ENCODE peak calls at places on chromosomes 12 and 14, in nine cellular contexts. One of them, this sample, is unnamed.

GRCh38 chr12:71092290-71092689 is 65.5 kb downstream of the TSPAN8 start:
- DNase-seq in CD8-positive, alpha-beta T cell: no peak
- DNase-seq in cardiac muscle cell: no peak
- DNase-seq in choroid plexus epithelial cell: peak
- DNase-seq in left ventricle myocardium inferior: no peak
- DNase-seq in fibroblast of lung: peak
- DNase-seq in mammary epithelial cell: peak
- DNase-seq in transverse colon: no peak
- DNase-seq in lower lobe of right lung: no peak
- DNase-seq in this sample: no peak

GRCh38 chr14:20632448-20632830 is 9.1 kb downstream of the OR6S1 start:
- DNase-seq in CD8-positive, alpha-beta T cell: no peak
- DNase-seq in choroid plexus epithelial cell: no peak
- DNase-seq in left ventricle myocardium inferior: no peak
- DNase-seq in transverse colon: no peak
- DNase-seq in lower lobe of right lung: no peak
- DNase-seq in cardiac muscle cell: no peak
- DNase-seq in mammary epithelial cell: peak
- DNase-seq in fibroblast of lung: no peak
- DNase-seq in this sample: no peak

GRCh38 chr12:30862486-30862885 is 64.1 kb upstream of the TSPAN11 start:
- DNase-seq in choroid plexus epithelial cell: peak
- DNase-seq in lower lobe of right lung: no peak
- DNase-seq in left ventricle myocardium inferior: peak
- DNase-seq in cardiac muscle cell: peak
- DNase-seq in fibroblast of lung: peak
- DNase-seq in CD8-positive, alpha-beta T cell: no peak
- DNase-seq in mammary epithelial cell: no peak
- DNase-seq in transverse colon: no peak
- DNase-seq in this sample: peak

GRCh38 chr12:59649203-59649602 is 53.4 kb downstream of the SLC16A7 start:
- DNase-seq in cardiac muscle cell: peak
- DNase-seq in choroid plexus epithelial cell: no peak
- DNase-seq in lower lobe of right lung: no peak
- DNase-seq in transverse colon: no peak
- DNase-seq in CD8-positive, alpha-beta T cell: no peak
- DNase-seq in left ventricle myocardium inferior: no peak
- DNase-seq in mammary epithelial cell: no peak
- DNase-seq in fibroblast of lung: peak
- DNase-seq in this sample: peak

GRCh38 chr14:94952097-94952496 is 182.2 kb upstream of the GSC start:
- DNase-seq in left ventricle myocardium inferior: no peak
- DNase-seq in cardiac muscle cell: no peak
- DNase-seq in fibroblast of lung: no peak
- DNase-seq in transverse colon: no peak
- DNase-seq in CD8-positive, alpha-beta T cell: no peak
- DNase-seq in lower lobe of right lung: no peak
- DNase-seq in mammary epithelial cell: no peak
- DNase-seq in choroid plexus epithelial cell: no peak
- DNase-seq in this sample: no peak

GRCh38 chr12:131088701-131089525 is 135.2 kb downstream of the ADGRD1 start:
- DNase-seq in cardiac muscle cell: no peak
- DNase-seq in mammary epithelial cell: no peak
- DNase-seq in lower lobe of right lung: peak
- DNase-seq in transverse colon: no peak
- DNase-seq in fibroblast of lung: no peak
- DNase-seq in choroid plexus epithelial cell: no peak
- DNase-seq in left ventricle myocardium inferior: no peak
- DNase-seq in CD8-positive, alpha-beta T cell: no peak
- DNase-seq in this sample: no peak

GRCh38 chr12:109466305-109466704 is 10.8 kb downstream of the KCTD10 start:
- DNase-seq in CD8-positive, alpha-beta T cell: no peak
- DNase-seq in cardiac muscle cell: no peak
- DNase-seq in choroid plexus epithelial cell: no peak
- DNase-seq in transverse colon: no peak
- DNase-seq in fibroblast of lung: no peak
- DNase-seq in left ventricle myocardium inferior: no peak
- DNase-seq in mammary epithelial cell: no peak
- DNase-seq in lower lobe of right lung: no peak
- DNase-seq in this sample: no peak

GRCh38 chr12:111578276-111578970 is 20.7 kb downstream of the ATXN2 start:
- DNase-seq in left ventricle myocardium inferior: no peak
- DNase-seq in lower lobe of right lung: no peak
- DNase-seq in transverse colon: no peak
- DNase-seq in fibroblast of lung: peak
- DNase-seq in choroid plexus epithelial cell: peak
- DNase-seq in mammary epithelial cell: peak
- DNase-seq in CD8-positive, alpha-beta T cell: no peak
- DNase-seq in cardiac muscle cell: peak
- DNase-seq in this sample: peak

GRCh38 chr12:92234533-92234932 is 88.9 kb upstream of the BTG1 start:
- DNase-seq in fibroblast of lung: no peak
- DNase-seq in lower lobe of right lung: no peak
- DNase-seq in mammary epithelial cell: no peak
- DNase-seq in transverse colon: no peak
- DNase-seq in CD8-positive, alpha-beta T cell: no peak
- DNase-seq in choroid plexus epithelial cell: no peak
- DNase-seq in cardiac muscle cell: no peak
- DNase-seq in left ventricle myocardium inferior: no peak
- DNase-seq in this sample: no peak

GRCh38 chr14:105458571-105458970 is 16.1 kb upstream of the CRIP2 start:
- DNase-seq in choroid plexus epithelial cell: no peak
- DNase-seq in cardiac muscle cell: no peak
- DNase-seq in fibroblast of lung: no peak
- DNase-seq in CD8-positive, alpha-beta T cell: no peak
- DNase-seq in transverse colon: no peak
- DNase-seq in lower lobe of right lung: no peak
- DNase-seq in mammary epithelial cell: no peak
- DNase-seq in left ventricle myocardium inferior: no peak
- DNase-seq in this sample: no peak

GRCh38 chr14:91303091-91303923 is 58.8 kb upstream of the GPR68 start:
- DNase-seq in CD8-positive, alpha-beta T cell: no peak
- DNase-seq in mammary epithelial cell: no peak
- DNase-seq in lower lobe of right lung: peak
- DNase-seq in cardiac muscle cell: peak
- DNase-seq in fibroblast of lung: no peak
- DNase-seq in left ventricle myocardium inferior: peak
- DNase-seq in choroid plexus epithelial cell: peak
- DNase-seq in transverse colon: no peak
- DNase-seq in this sample: peak

GRCh38 chr14:104694475-104694950 is 5.1 kb downstream of the INF2 start:
- DNase-seq in lower lobe of right lung: no peak
- DNase-seq in CD8-positive, alpha-beta T cell: no peak
- DNase-seq in transverse colon: no peak
- DNase-seq in mammary epithelial cell: no peak
- DNase-seq in left ventricle myocardium inferior: no peak
- DNase-seq in choroid plexus epithelial cell: no peak
- DNase-seq in fibroblast of lung: no peak
- DNase-seq in cardiac muscle cell: no peak
- DNase-seq in this sample: no peak

GRCh38 chr14:104974146-104974541 is 4.0 kb downstream of the AHNAK2 start:
- DNase-seq in transverse colon: no peak
- DNase-seq in left ventricle myocardium inferior: peak
- DNase-seq in CD8-positive, alpha-beta T cell: no peak
- DNase-seq in fibroblast of lung: no peak
- DNase-seq in mammary epithelial cell: peak
- DNase-seq in cardiac muscle cell: no peak
- DNase-seq in lower lobe of right lung: peak
- DNase-seq in choroid plexus epithelial cell: no peak
- DNase-seq in this sample: no peak

GRCh38 chr12:88753707-88754106 is 173.4 kb upstream of the KITLG start:
- DNase-seq in cardiac muscle cell: no peak
- DNase-seq in lower lobe of right lung: no peak
- DNase-seq in CD8-positive, alpha-beta T cell: no peak
- DNase-seq in transverse colon: no peak
- DNase-seq in mammary epithelial cell: no peak
- DNase-seq in fibroblast of lung: no peak
- DNase-seq in choroid plexus epithelial cell: no peak
- DNase-seq in left ventricle myocardium inferior: no peak
- DNase-seq in this sample: no peak

GRCh38 chr12:62737201-62737600 is 197.7 kb downstream of the PPM1H start:
- DNase-seq in fibroblast of lung: no peak
- DNase-seq in left ventricle myocardium inferior: no peak
- DNase-seq in CD8-positive, alpha-beta T cell: no peak
- DNase-seq in cardiac muscle cell: no peak
- DNase-seq in mammary epithelial cell: no peak
- DNase-seq in choroid plexus epithelial cell: no peak
- DNase-seq in lower lobe of right lung: no peak
- DNase-seq in transverse colon: no peak
- DNase-seq in this sample: no peak

GRCh38 chr12:108689314-108690190 is 41.8 kb downstream of the CORO1C start:
- DNase-seq in transverse colon: peak
- DNase-seq in left ventricle myocardium inferior: no peak
- DNase-seq in mammary epithelial cell: no peak
- DNase-seq in cardiac muscle cell: peak
- DNase-seq in fibroblast of lung: peak
- DNase-seq in CD8-positive, alpha-beta T cell: no peak
- DNase-seq in choroid plexus epithelial cell: peak
- DNase-seq in lower lobe of right lung: peak
- DNase-seq in this sample: peak

GRCh38 chr12:102939670-102940222 is 17.7 kb upstream of the ASCL1 start:
- DNase-seq in fibroblast of lung: no peak
- DNase-seq in lower lobe of right lung: no peak
- DNase-seq in mammary epithelial cell: no peak
- DNase-seq in left ventricle myocardium inferior: no peak
- DNase-seq in CD8-positive, alpha-beta T cell: no peak
- DNase-seq in choroid plexus epithelial cell: no peak
- DNase-seq in transverse colon: no peak
- DNase-seq in cardiac muscle cell: no peak
- DNase-seq in this sample: no peak
- TF ChIP-seq CTCF in fibroblast of lung: no peak
- TF ChIP-seq CTCF in lower lobe of right lung: no peak
- TF ChIP-seq CTCF in mammary epithelial cell: no peak
- TF ChIP-seq CTCF in left ventricle myocardium inferior: no peak
- TF ChIP-seq CTCF in CD8-positive, alpha-beta T cell: no peak
- TF ChIP-seq CTCF in choroid plexus epithelial cell: no peak
- TF ChIP-seq CTCF in transverse colon: no peak
- TF ChIP-seq CTCF in cardiac muscle cell: no peak
- TF ChIP-seq CTCF in this sample: no peak

DNA sequence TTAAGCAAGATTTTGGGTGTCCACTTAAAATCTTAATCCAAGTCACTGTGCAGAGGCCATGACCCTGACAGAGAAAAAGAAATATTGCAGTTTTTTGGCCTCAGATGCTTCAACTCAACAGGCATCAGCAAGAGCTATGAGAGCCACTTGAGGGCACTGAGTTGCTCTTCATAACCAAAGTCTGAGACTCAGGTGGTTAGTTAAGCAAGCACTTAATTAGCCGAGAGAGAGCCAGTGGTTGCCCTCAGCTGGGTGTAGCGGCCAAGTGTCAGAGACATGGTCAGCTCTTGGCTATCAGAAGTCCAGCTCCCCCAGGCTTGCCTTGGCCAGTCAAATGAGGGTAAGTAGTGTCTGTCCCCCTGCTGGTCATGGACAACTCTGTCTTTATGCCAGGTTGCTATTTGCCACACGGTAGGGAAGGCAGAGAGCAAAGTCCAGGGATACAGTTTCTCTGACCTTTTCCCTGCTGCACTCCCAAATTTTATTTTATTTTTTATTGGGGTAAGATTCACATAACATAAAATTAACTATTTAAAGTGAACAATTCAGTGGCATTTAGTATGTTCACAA is 9.0 kb upstream of the KRT71 start:
- DNase-seq in mammary epithelial cell: no peak
- DNase-seq in fibroblast of lung: no peak
- DNase-seq in cardiac muscle cell: no peak
- DNase-seq in transverse colon: no peak
- DNase-seq in choroid plexus epithelial cell: peak
- DNase-seq in left ventricle myocardium inferior: no peak
- DNase-seq in CD8-positive, alpha-beta T cell: no peak
- DNase-seq in lower lobe of right lung: no peak
- DNase-seq in this sample: peak
- H3K4me3 ChIP-seq in mammary epithelial cell: no peak
- H3K4me3 ChIP-seq in fibroblast of lung: no peak
- H3K4me3 ChIP-seq in cardiac muscle cell: no peak
- H3K4me3 ChIP-seq in transverse colon: no peak
- H3K4me3 ChIP-seq in choroid plexus epithelial cell: no peak
- H3K4me3 ChIP-seq in left ventricle myocardium inferior: no peak
- H3K4me3 ChIP-seq in CD8-positive, alpha-beta T cell: no peak
- H3K4me3 ChIP-seq in lower lobe of right lung: no peak
- H3K4me3 ChIP-seq in this sample: no peak

DNA sequence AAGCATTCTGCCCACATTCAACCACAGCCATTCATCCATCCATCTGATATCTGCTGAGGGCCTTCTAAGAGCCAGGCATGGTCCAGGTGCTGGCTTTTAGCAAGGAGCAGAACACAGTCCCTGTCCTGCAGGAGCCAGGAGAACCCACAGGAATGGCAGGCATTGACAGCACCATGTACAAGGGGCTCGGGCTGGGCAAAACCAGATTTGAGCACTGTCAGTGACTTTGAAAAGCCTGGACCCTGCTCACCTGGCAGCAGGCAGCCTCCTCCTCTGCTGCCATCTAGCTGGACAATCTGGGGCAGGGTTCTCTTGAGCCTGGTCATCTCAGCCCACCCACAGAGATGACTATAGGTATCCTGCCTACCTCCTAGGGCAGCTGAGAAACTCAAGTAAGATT is 136.9 kb downstream of the ZFP36L1 start:
- DNase-seq in lower lobe of right lung: no peak
- DNase-seq in left ventricle myocardium inferior: no peak
- DNase-seq in transverse colon: no peak
- DNase-seq in CD8-positive, alpha-beta T cell: no peak
- DNase-seq in fibroblast of lung: no peak
- DNase-seq in cardiac muscle cell: no peak
- DNase-seq in choroid plexus epithelial cell: no peak
- DNase-seq in mammary epithelial cell: peak
- DNase-seq in this sample: no peak
- TF ChIP-seq CTCF in lower lobe of right lung: no peak
- TF ChIP-seq CTCF in left ventricle myocardium inferior: peak
- TF ChIP-seq CTCF in transverse colon: no peak
- TF ChIP-seq CTCF in CD8-positive, alpha-beta T cell: no peak
- TF ChIP-seq CTCF in fibroblast of lung: no peak
- TF ChIP-seq CTCF in cardiac muscle cell: no peak
- TF ChIP-seq CTCF in choroid plexus epithelial cell: peak
- TF ChIP-seq CTCF in mammary epithelial cell: no peak
- TF ChIP-seq CTCF in this sample: peak

DNA sequence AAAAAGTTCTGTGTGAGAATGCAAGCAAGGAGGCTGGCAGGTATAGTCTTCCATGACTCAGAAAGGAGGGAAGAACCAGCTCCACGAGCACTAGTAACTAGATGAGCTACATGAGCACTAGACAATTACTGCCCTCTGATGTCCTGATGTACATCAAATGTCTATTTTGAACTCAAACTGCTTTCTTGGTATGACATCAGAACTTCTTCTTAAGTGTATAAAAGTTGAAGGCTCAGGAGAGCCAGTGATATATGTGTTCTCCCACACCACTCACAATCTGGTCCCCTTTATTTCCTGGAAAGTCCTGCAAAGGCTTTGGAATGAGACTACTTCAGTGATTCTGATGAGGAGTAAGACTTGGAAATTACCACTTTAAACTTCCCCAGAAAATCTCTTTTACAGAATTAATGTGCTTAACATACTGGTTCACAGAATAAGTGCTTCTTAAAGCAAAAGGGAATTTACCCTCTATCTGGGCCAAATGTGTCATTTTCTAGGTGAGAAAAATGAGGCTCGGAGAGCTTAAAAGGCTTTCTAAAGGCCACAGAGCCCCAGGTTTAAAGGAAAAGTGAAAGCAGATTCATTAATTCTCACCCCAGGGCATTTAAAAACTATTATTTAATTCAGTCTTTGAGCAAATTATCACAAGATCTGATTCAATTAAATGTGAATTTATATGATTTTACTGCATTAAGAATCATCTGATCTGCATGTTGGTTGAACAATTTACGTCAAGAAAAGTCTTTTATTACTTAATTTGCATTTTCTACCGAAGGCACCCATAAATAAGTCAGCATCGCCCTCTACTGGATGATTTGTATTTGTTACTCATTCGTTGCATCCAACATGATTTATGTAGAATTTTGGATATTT is 18.8 kb upstream of the DHRS7 start:
- DNase-seq in transverse colon: no peak
- DNase-seq in left ventricle myocardium inferior: no peak
- DNase-seq in mammary epithelial cell: peak
- DNase-seq in CD8-positive, alpha-beta T cell: no peak
- DNase-seq in lower lobe of right lung: no peak
- DNase-seq in cardiac muscle cell: peak
- DNase-seq in choroid plexus epithelial cell: peak
- DNase-seq in fibroblast of lung: peak
- DNase-seq in this sample: peak
- H3K4me3 ChIP-seq in transverse colon: peak
- H3K4me3 ChIP-seq in left ventricle myocardium inferior: peak
- H3K4me3 ChIP-seq in mammary epithelial cell: peak
- H3K4me3 ChIP-seq in CD8-positive, alpha-beta T cell: peak
- H3K4me3 ChIP-seq in lower lobe of right lung: peak
- H3K4me3 ChIP-seq in cardiac muscle cell: peak
- H3K4me3 ChIP-seq in choroid plexus epithelial cell: peak
- H3K4me3 ChIP-seq in fibroblast of lung: peak
- H3K4me3 ChIP-seq in this sample: peak

This sample was measured in fibroblast of villous mesenchyme.